ENCODE peak calls at places on chromosome 11, in four cellular contexts. V is stimulated activated CD8-positive, alpha-beta memory T cell treated with anti-CD3 and anti-CD28 coated beads, Interleukin-7, amount 100 ng/mL, for 1 hour; L is activated naive CD4-positive, alpha-beta T cell treated with anti-CD3 and anti-CD28 coated beads, Interleukin-2, amount 10 ng/mL, durations not matched to agents 7 days and 5 days; J is aorta. H is an unnamed sample.

GRCh38 chr11:86303257-86303656 is 1.2 kb downstream of the HIKESHI start:
- DNase-seq in V (no peak), L (no peak), J (no peak), H (no peak)

GRCh38 chr11:111186308-111186967 is 59.1 kb upstream of the POU2AF2 start:
- DNase-seq in V (no peak), L (no peak), J (no peak), H (no peak)

GRCh38 chr11:25052844-25053243 is 556.0 kb downstream of the LUZP2 start:
- DNase-seq in V (no peak), L (no peak), J (no peak), H (no peak)

GRCh38 chr11:126007263-126007662 is 55.4 kb downstream of the CDON start:
- DNase-seq in V (no peak), L (no peak), J (no peak), H (no peak)

GRCh38 chr11:45319077-45319476 is 32.9 kb upstream of the SYT13 start:
- DNase-seq in V (no peak), L (no peak), J (no peak), H (no peak)

GRCh38 chr11:131305005-131305404 is 65.4 kb upstream of the NTM start:
- DNase-seq in V (no peak), L (no peak), J (no peak), H (no peak)

GRCh38 chr11:12269104-12269441 is 108.3 kb upstream of the PARVA start:
- DNase-seq in V (no peak), L (no peak), J (peak), H (peak)

GRCh38 chr11:113873241-113873626 is 2.1 kb downstream of the USP28 start:
- DNase-seq in V (no peak), L (no peak), J (no peak), H (no peak)

GRCh38 chr11:1192741-1193325 is 30.0 kb upstream of the MUC5B start:
- DNase-seq in V (no peak), L (peak), J (peak), H (peak)

GRCh38 chr11:66851698-66852465 is 5.0 kb upstream of the LRFN4 start:
- DNase-seq in V (no peak), L (peak), J (peak), H (peak)

GRCh38 chr11:114562166-114562916 is 2.7 kb upstream of the NXPE1 start:
- DNase-seq in V (no peak), L (no peak), J (no peak), H (no peak)

GRCh38 chr11:59207988-59208432 is 4.7 kb downstream of the MPEG1 start:
- DNase-seq in V (no peak), L (peak), J (no peak), H (no peak)

GRCh38 chr11:67484847-67485311 is 2.1 kb downstream of the AIP start:
- DNase-seq in V (no peak), L (peak), J (peak), H (peak)

GRCh38 chr11:65182258-65183170 is 786 bp downstream of the CAPN1 start:
- DNase-seq in V (no peak), L (peak), J (no peak), H (peak)

H was measured in kidney.